ENCODE peak calls at places on chromosomes 2 and 18, in four cellular contexts. Q is HCT116, M is A549, E is endothelial cell of umbilical vein. U is an unnamed sample.
A peak's percentile ranks its signal among the peaks of the same experiment; 100 is the strongest.

GRCh38 chr2:17979707-17980106 is 101.2 kb downstream of the KCNS3 start:
- DNase-seq in Q (no peak), M (no peak), E (no peak), U (no peak)

GRCh38 chr18:74291771-74292540 is at the start of gene CYB5A:
- DNase-seq in Q (peak; percentile 83), M (peak; percentile 95), E (peak; percentile 97), U (peak; percentile 95)

GRCh38 chr18:38751897-38752296 is 1186.3 kb upstream of the CELF4 start:
- DNase-seq in Q (no peak), M (no peak), E (no peak), U (no peak)

GRCh38 chr18:26134110-26134509 is 441 bp downstream of the PSMA8 start:
- DNase-seq in Q (no peak), M (no peak), E (no peak), U (no peak)

GRCh38 chr18:72458256-72458655 is 85.9 kb downstream of the CBLN2 start:
- DNase-seq in Q (no peak), M (no peak), E (peak; percentile 6), U (no peak)

GRCh38 chr2:232436381-232437129 is 19.4 kb upstream of the ALPI start:
- DNase-seq in Q (no peak), M (no peak), E (no peak), U (no peak)

GRCh38 chr18:56574827-56575226 is 63.6 kb downstream of the TXNL1 start:
- DNase-seq in Q (no peak), M (no peak), E (peak; percentile 93), U (no peak)

GRCh38 chr2:195330513-195330956 is 326.5 kb upstream of the SLC39A10 start:
- DNase-seq in Q (no peak), M (no peak), E (no peak), U (peak; percentile 69)

GRCh38 chr2:35220471-35220870 is 1135.1 kb upstream of the CRIM1 start:
- DNase-seq in Q (no peak), M (no peak), E (no peak), U (peak; percentile 36)

GRCh38 chr2:191049728-191050639 is 36.0 kb upstream of the STAT1 start:
- DNase-seq in Q (no peak), M (peak; percentile 93), E (peak; percentile 40), U (peak; percentile 22)

GRCh38 chr18:48940854-48941531 is 9.8 kb downstream of the SMAD7 start:
- DNase-seq in Q (no peak), M (no peak), E (peak; percentile 58), U (peak; percentile 85)

GRCh38 chr18:75109819-75110218 is 99.1 kb downstream of the PTGR3 start:
- DNase-seq in Q (no peak), M (no peak), E (no peak), U (no peak)

GRCh38 chr18:59079264-59079972 is 60.3 kb upstream of the SEC11C start:
- DNase-seq in Q (no peak), M (no peak), E (no peak), U (no peak)

GRCh38 chr2:72576459-72576858 is 249.4 kb downstream of the EXOC6B start:
- DNase-seq in Q (no peak), M (no peak), E (no peak), U (no peak)

GRCh38 chr2:176234966-176235365 is 34.3 kb upstream of the MTX2 start:
- DNase-seq in Q (no peak), M (no peak), E (peak; percentile 39), U (no peak)

GRCh38 chr2:154247503-154247902 is 375.8 kb downstream of the GALNT13 start:
- DNase-seq in Q (no peak), M (no peak), E (no peak), U (no peak)

GRCh38 chr2:219442206-219443015 is 7.8 kb downstream of the SPEG start:
- DNase-seq in Q (no peak), M (no peak), E (no peak), U (no peak)
- TF ChIP-seq MAX in Q (no peak), M (no peak), E (no peak), U (no peak)

GRCh38 chr18:3665780-3666525 is 216.0 kb downstream of the TGIF1 start:
- DNase-seq in Q (peak; percentile 95), M (peak; percentile 93), E (peak; percentile 90), U (peak; percentile 78)

GRCh38 chr18:3663870-3664512 is 214.0 kb downstream of the TGIF1 start:
- DNase-seq in Q (no peak), M (no peak), E (no peak), U (no peak)

GRCh38 chr18:3666526-3667254 is 216.7 kb downstream of the TGIF1 start:
- DNase-seq in Q (no peak), M (no peak), E (no peak), U (no peak)

GRCh38 chr18:3665187-3665586 is 215.2 kb downstream of the TGIF1 start:
- DNase-seq in Q (no peak), M (no peak), E (no peak), U (no peak)

DNA sequence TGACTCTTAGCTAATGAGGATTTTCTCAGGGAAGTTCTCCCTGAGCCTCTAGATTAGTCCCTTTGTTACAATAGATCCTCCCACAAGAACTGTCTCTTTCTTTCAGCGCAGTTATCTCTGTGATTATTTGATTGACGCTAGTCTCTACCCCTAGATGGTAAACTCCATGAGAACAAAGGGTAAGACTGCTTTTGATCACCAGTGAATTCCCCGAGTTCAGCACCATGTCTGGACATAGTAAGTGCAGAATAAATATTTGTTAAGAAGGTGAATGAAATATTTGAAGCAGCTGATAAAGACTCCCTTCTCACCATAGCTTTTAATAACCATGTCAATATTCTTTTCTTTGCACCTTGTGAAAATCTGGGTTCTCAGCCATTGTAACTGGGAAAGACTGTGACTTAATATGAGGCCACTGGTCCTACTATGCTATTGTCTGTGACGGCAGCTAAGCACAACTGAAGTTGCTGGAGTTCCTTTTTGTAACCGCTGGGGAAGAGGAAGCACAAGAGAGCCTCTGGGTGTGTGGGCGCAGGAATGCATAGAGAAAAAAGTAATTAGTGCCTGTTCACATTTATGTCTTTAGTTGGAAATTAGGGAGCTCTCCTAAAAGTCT is 214.7 kb downstream of the TGIF1 start:
- DNase-seq in Q (no peak), M (peak; percentile 54), E (no peak), U (peak; percentile 64)
- H3K4me3 ChIP-seq in Q (no peak overlapping the region), M (no peak overlapping the region), E (no peak overlapping the region), U (no peak overlapping the region)

DNA sequence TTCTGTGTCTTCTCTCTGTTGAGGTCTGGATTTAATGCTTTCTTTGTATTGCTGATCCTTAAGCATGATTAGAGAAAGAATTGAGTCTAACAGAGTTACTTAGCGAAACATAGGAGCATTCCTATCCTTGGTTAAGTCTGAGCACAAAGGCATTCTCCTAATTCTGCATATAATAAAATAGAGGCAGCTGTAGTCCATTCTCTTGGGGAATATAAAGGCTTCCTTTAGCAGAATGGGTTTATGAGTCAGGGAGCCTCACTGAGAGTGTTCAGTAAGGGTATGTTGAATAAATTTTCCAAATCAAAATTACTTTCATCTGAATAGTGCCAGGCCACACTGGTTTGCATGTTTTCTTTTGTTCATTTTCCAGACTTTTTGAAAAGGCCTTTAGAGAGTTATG is 101.5 kb downstream of the GALNT1 start:
- DNase-seq in Q (no peak), M (no peak), E (no peak), U (no peak)
- TF ChIP-seq MAX in Q (no peak), M (no peak), E (no peak), U (no peak)

DNA sequence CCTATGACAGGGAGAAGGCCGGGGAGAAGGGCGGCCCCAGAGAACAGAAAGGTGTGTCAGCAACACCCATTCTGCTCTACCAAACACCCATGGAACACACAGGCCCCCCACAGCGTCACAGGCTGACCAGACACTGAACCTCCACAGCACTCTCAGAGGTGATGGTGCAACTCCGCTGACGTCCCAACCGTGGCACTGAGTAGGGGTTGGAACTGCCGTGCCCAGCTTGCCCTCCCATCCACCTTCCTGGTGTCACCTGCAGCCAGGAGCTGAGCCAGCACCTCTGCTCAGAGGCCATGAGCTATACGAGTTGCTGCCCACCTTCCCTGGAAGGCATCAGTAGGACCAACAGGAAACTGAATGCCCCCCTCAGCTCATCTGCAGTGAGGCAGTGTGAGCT is 412.9 kb upstream of the SALL3 start:
- DNase-seq in Q (no peak), M (no peak), E (no peak), U (no peak)
- H3K4me3 ChIP-seq in Q (no peak overlapping the region), M (no peak overlapping the region), E (no peak overlapping the region), U (no peak overlapping the region)

GRCh38 chr2:208033701-208034502 is 8.6 kb upstream of the PLEKHM3 start:
- DNase-seq in Q (peak; percentile 68), M (peak; percentile 65), E (peak; percentile 59), U (peak; percentile 55)
- TF ChIP-seq MAX in Q (no peak), M (no peak), E (no peak), U (no peak)

DNA sequence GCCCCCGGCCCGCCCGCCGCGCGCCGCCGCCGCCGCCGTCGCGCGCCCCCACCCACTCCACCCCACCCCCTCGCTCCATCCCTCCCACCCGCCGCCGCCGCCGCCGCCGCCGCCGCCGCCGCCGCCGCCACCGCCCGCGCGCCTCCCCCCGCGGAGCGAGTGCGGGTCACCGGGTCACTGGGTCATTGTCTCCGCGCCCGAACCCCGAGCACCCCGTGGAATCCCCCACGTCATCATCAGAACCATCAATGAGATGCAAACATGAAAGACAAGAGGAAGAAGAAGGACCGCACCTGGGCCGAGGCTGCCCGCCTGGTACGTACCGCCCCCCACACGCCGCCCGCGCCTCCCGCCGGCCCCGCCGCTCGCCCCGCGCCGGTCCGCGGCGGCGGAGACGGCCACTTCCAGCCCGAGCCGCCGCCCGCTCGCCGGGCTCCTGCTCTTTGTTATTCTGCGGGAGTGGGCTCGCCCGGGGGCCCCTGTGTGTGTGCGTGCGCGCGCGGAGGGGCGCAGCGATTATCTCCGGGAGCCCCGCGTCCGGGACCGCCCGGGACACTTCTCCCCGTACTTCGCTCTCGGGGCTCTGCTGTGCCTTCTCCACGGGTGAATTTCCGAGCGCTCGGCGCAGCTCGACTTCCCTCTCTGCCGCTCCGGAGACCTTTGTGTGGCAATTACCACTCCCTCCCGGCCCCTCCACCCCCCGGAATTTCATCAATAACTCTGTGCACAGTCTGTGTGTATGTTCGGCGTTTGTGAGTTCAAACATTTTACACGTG is 540 bp downstream of the ASXL3 start:
- DNase-seq in Q (no peak), M (no peak), E (no peak), U (no peak)
- H3K4me3 ChIP-seq in Q (no peak overlapping the region), M (peak overlapping the region; percentile 46), E (peak overlapping the region; percentile 43), U (no peak overlapping the region)

DNA sequence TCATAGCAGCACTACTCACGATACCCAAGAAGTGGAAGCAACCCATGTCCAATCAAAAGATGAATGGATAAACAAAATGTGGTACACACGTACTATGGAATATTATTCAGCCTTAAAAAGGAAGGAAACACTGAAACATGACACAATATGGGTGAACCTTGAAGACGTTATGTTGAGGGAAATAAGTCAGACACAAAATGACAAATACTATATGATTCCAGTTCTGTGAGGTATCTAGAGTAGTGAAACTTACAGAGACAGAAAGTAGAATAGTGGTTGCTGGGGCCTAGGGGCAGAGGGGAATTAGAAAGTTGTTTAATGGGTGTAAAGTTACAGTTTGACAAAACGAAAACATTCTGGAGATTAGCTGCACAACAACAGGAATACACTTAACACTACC is 24.7 kb downstream of the TLK1 start:
- DNase-seq in Q (no peak), M (no peak), E (no peak), U (no peak)
- TF ChIP-seq MAX in Q (no peak), M (no peak), E (no peak), U (no peak)